ENCODE peak calls at places on chromosomes 6 and 20, in four cellular contexts. G, U, R and C are unnamed samples.

GRCh38 chr6:8743146-8743745 is 307.9 kb upstream of the SLC35B3 start:
- DNase-seq in G (no peak), R (peak), U (no peak), C (no peak)

GRCh38 chr20:52192296-52193007 is 873 bp upstream of the ZFP64 start:
- DNase-seq in U (no peak), G (no peak), R (peak), C (no peak)

GRCh38 chr6:88238065-88238464 is 71.9 kb upstream of the CNR1 start:
- DNase-seq in G (peak), U (no peak), R (peak), C (no peak)

GRCh38 chr6:11231564-11232176 is 798 bp downstream of the NEDD9 start:
- DNase-seq in G (peak), U (no peak), R (no peak), C (no peak)

GRCh38 chr20:23141450-23142161 is 55.5 kb upstream of the CD93 start:
- DNase-seq in R (no peak), G (no peak), U (no peak), C (peak)

GRCh38 chr6:116772450-116772849 is 6.9 kb upstream of the FAM162B start:
- DNase-seq in U (no peak), G (no peak), R (no peak), C (no peak)

GRCh38 chr6:159002432-159003160 is 2.6 kb upstream of the RSPH3 start:
- DNase-seq in R (no peak), G (peak), U (no peak), C (no peak)

GRCh38 chr6:16471222-16471784 is 232.9 kb downstream of the GMPR start:
- DNase-seq in R (no peak), G (peak), U (no peak), C (no peak)

GRCh38 chr6:37243816-37244370 is 13.7 kb upstream of the TBC1D22B start:
- DNase-seq in R (no peak), G (no peak), U (no peak), C (no peak)

GRCh38 chr6:4039348-4039747 is 39.6 kb downstream of the FAM217A start:
- DNase-seq in G (peak), U (no peak), R (no peak), C (no peak)

GRCh38 chr20:25553819-25554296 is 31.5 kb downstream of the NINL start:
- DNase-seq in U (no peak), R (no peak), G (peak), C (peak)

GRCh38 chr6:44162876-44163625 is 4.4 kb downstream of the CAPN11 start:
- DNase-seq in R (no peak), G (no peak), U (no peak), C (no peak)

GRCh38 chr6:112951829-112952228 is 604.7 kb downstream of the RFPL4B start:
- DNase-seq in R (no peak), U (no peak), G (peak), C (no peak)

GRCh38 chr6:71886184-71887005 is at the start of gene RIMS1:
- DNase-seq in U (no peak), G (peak), R (peak), C (no peak)

GRCh38 chr6:4714961-4715501 is 61.2 kb upstream of the CDYL start:
- DNase-seq in U (no peak), G (no peak), R (no peak), C (no peak)

GRCh38 chr6:31971279-31971992 is 502 bp downstream of the DXO start:
- DNase-seq in G (no peak), U (no peak), R (no peak), C (no peak)

GRCh38 chr6:11271637-11272036 is 39.2 kb upstream of the NEDD9 start:
- DNase-seq in G (peak), R (no peak), U (no peak), C (no peak)

GRCh38 chr6:156618600-156619205 is 158.5 kb upstream of the ARID1B start:
- DNase-seq in G (peak), U (no peak), R (no peak), C (no peak)

GRCh38 chr6:137013031-137013430 is 31.7 kb downstream of the IL20RA start:
- DNase-seq in R (no peak), U (no peak), G (no peak), C (no peak)

GRCh38 chr6:87905101-87905517 is 142.5 kb upstream of the SPACA1 start:
- DNase-seq in R (peak), U (no peak), G (no peak), C (no peak)

GRCh38 chr6:19399406-19399805 is 437.8 kb upstream of the ID4 start:
- DNase-seq in R (no peak), G (peak), U (no peak), C (peak)

GRCh38 chr6:6872924-6873344 is 234.8 kb upstream of the RREB1 start:
- DNase-seq in R (no peak), U (no peak), G (no peak), C (no peak)

GRCh38 chr6:33718713-33719112 is 7.2 kb upstream of the UQCC2 start:
- DNase-seq in G (no peak), R (no peak), U (no peak), C (no peak)

GRCh38 chr6:46921731-46922130 is at the start of gene ADGRF5:
- DNase-seq in U (no peak), G (no peak), R (no peak), C (no peak)

GRCh38 chr6:46918830-46919229 is 2.9 kb downstream of the ADGRF5 start:
- DNase-seq in G (no peak), R (no peak), U (no peak), C (no peak)

GRCh38 chr6:46914279-46914810 is 7.4 kb downstream of the ADGRF5 start:
- DNase-seq in U (no peak), G (no peak), R (no peak), C (no peak)

GRCh38 chr6:46921059-46921458 is 679 bp downstream of the ADGRF5 start:
- DNase-seq in R (no peak), G (peak), U (no peak), C (no peak)

DNA sequence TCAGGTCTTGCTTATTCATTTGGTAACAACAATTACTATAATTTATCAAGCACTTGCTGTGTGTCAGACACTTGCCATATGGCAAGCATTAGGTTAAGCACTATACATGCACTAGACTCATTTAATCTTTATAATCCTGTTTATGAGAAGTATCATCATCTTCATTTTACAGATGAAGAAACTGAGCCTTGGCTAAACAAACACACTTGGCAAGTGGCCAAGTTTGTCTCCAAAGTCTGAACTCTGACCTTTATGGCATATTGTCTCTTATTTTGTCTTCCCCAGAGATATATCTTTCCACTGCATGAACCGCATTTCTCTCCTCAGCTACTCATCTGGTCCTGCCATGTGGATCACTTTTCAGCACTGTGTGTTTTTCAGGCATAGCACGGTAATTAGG is 4.7 kb downstream of the ADGRF5 start:
- DNase-seq in R (no peak), G (no peak), U (no peak), C (no peak)
- H3K4me3 ChIP-seq in R (no peak), G (no peak), U (no peak), C (no peak)

DNA sequence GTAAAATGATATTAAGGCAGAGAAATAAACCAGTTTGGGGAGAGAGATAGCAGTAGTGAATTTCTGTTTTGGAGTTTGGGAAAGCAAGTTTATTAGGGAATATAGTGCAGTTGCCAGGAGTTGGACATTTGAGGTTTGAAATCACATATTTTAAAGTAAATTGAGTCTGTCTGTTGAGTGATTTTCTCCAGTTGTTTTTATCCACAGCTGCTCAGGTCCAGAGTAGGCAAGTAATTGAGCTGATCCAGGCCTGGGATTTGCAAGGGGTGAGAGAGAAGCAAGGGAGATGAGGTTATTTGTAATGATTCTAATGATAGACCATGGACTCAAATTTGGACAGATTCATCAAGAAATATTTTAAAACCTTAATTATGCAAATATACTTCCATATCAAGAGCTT is 481.9 kb downstream of the UTRN start:
- DNase-seq in U (no peak), R (no peak), G (no peak), C (no peak)
- TF ChIP-seq CTCF in U (no peak), R (no peak), G (no peak), C (no peak)

DNA sequence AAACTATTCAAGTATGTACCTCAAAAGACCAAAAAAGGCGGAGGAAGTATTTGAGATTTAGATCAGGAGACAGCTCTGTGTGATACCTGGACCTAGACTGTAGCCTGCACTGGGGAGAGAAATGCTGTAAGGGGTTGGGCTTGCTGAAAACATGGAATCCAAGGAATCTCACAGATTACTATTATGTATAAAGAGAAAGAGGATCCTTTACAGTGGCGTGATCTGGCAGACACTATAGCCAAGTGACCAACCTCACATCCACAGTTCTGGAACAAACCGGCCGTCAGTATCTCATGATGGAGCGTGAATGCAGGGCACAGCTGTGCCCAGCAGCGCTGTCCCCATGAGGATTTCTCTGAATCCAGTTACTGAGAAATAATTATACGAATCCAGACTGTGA is 12.2 kb downstream of the DDX27 start:
- DNase-seq in U (no peak), G (no peak), R (no peak), C (no peak)
- H3K4me3 ChIP-seq in U (no peak), G (no peak), R (no peak), C (no peak)

GRCh38 chr6:147407571-147407970 is 100.9 kb upstream of the SAMD5 start:
- DNase-seq in R (no peak), U (no peak), G (no peak), C (no peak)
- TF ChIP-seq CTCF in R (no peak), U (no peak), G (no peak), C (no peak)

DNA sequence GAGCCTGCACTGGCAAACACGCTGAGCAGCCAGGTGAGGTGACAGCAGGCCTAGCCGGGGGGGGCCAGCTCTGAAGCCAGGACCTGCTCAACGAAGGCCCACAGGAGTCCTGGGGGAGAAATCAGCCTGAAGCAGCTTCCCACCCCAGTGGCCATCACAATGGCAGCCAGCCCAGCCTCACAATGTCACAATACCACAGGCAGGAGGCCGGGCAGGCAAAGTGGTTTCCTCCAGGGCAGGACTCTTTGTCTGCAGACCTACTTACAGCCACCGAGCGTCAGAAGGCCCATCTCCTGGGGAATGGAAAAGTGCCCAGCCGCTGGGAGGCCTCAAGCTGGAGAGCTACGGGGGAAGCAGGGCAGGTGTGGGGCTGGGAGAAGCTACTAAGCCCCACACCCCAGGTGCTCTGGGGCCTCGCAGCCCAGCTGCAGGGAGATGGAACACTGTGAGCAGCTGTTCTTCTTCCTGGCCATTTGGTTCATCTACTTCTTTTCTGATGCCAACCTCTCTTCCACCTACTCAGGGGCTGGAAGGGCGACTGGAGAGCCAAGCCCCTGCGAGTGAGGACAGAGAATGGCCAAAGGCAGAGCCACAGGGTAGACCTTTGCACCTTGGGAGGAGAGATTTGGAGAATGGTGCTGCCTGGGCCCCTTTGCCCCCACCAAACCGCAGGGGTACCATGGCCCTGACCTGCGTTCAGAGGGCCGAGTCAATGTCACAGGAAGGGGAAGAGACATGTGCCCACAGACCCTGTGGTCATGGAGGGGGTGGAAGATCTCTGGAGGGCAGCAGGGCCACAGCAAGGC is 22.3 kb upstream of the AVP start:
- DNase-seq in R (no peak), U (no peak), G (no peak), C (no peak)
- H3K4me3 ChIP-seq in R (no peak), U (no peak), G (no peak), C (no peak)